ENCODE peak calls at places on chromosomes 6 and 20, in five cellular contexts. S is psoas muscle, Q is lower lobe of right lung, Y is fibroblast of lung, V is K562. Z is an unnamed sample.

GRCh38 chr20:63695419-63696310 is 787 bp upstream of the TNFRSF6B start:
- DNase-seq in S (peak), Q (no peak), Y (no peak), V (no peak), Z (no peak)

GRCh38 chr20:21640556-21640955 is 64.9 kb upstream of the PAX1 start:
- DNase-seq in S (no peak), Q (no peak), Y (no peak), V (no peak), Z (no peak)

GRCh38 chr6:10511477-10511876 is 9.7 kb upstream of the GCNT2 start:
- DNase-seq in S (no peak), Q (no peak), Y (peak), V (no peak), Z (peak)

GRCh38 chr6:1797801-1798200 is 188.1 kb downstream of the FOXC1 start:
- DNase-seq in S (no peak), Q (no peak), Y (peak), V (no peak), Z (peak)

GRCh38 chr6:106939208-106939607 is 35.3 kb downstream of the CD24 start:
- DNase-seq in S (no peak), Q (no peak), Y (no peak), V (no peak), Z (no peak)

GRCh38 chr6:15642276-15642675 is 20.6 kb downstream of the DTNBP1 start:
- DNase-seq in S (no peak), Q (no peak), Y (no peak), V (no peak), Z (no peak)

GRCh38 chr6:7878401-7878964 is 32.1 kb downstream of the TXNDC5 start:
- DNase-seq in S (no peak), Q (no peak), Y (no peak), V (no peak), Z (no peak)

GRCh38 chr20:5000263-5001173 is 792 bp downstream of the SLC23A2 start:
- DNase-seq in S (peak), Q (peak), Y (no peak), V (peak), Z (no peak)

GRCh38 chr20:23659989-23660837 is 22.5 kb upstream of the CST3 start:
- DNase-seq in S (no peak), Q (no peak), Y (no peak), V (no peak), Z (peak)

GRCh38 chr6:152089992-152090391 is 282.5 kb downstream of the ESR1 start:
- DNase-seq in S (peak), Q (no peak), Y (peak), V (no peak), Z (peak)

GRCh38 chr20:14453259-14453658 is 115.8 kb upstream of the FLRT3 start:
- DNase-seq in S (no peak), Q (no peak), Y (no peak), V (no peak), Z (no peak)

DNA sequence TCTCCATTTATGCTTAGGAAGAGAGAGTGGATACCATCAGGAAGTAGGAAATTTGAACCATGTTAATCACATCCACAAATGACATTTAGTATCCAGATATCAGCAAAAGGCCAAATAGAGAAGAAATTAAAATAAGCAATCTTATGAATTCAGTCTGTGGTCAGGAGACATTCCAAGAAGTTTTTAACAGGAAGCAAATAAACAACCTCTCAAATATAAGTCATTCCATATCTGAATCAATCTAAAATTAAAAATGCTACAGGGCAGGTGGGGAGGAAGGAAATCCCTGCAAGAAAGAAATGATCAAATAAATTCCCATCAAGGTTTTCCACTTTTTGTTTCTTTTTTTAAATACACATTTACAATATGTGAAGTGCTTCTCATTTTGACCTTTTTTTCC is 520.6 kb downstream of the LMBRD1 start:
- DNase-seq in S (no peak), Q (no peak), Y (no peak), V (no peak), Z (no peak)
- H3K4me3 ChIP-seq in S (no peak), Q (no peak), Y (no peak), V (no peak), Z (no peak)

GRCh38 chr20:11207749-11208502 is 534.1 kb upstream of the JAG1 start:
- DNase-seq in S (no peak), Q (no peak), Y (peak), V (no peak), Z (peak)
- TF ChIP-seq CTCF in S (no peak), Q (no peak), Y (no peak), V (no peak), Z (no peak)

GRCh38 chr6:136887899-136888298 is 34.2 kb upstream of the SLC35D3 start:
- DNase-seq in S (no peak), Q (no peak), Y (no peak), V (no peak), Z (no peak)
- H3K4me3 ChIP-seq in S (no peak), Q (no peak), Y (no peak), V (no peak), Z (no peak)

GRCh38 chr6:30424549-30424948 is 64.8 kb upstream of the HLA-E start:
- DNase-seq in S (no peak), Q (no peak), Y (no peak), V (no peak), Z (no peak)
- TF ChIP-seq CTCF in S (no peak), Q (no peak), Y (no peak), V (no peak), Z (no peak)

DNA sequence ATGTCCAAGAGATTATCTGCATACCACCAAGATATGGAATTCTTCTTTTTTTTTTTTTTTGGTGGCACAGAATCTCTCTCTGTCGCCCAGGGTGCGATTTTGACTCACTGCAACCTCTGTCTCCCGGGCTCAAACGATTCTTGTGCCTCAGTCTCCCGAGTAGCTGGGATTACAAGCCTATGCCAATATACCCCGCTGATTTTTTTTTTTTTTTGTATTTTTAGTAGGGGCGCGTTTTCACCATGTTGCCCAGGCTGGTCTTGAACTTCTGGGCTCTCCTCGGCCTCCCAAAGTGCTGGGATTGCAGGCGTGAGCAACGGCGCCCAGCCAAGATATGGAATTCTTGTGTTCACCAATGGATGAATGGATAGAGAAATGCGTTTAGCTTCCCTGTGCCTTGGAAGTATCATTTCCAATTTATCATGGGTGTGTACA is 31.0 kb downstream of the POM121L2 start:
- DNase-seq in S (no peak), Q (no peak), Y (no peak), V (no peak), Z (no peak)
- H3K4me3 ChIP-seq in S (no peak), Q (no peak), Y (peak), V (peak), Z (no peak)

GRCh38 chr6:23183846-23184245 is 614.5 kb downstream of the HDGFL1 start:
- DNase-seq in S (no peak), Q (no peak), Y (no peak), V (no peak), Z (no peak)

GRCh38 chr6:23179994-23180393 is 610.6 kb downstream of the HDGFL1 start:
- DNase-seq in S (no peak), Q (no peak), Y (no peak), V (no peak), Z (no peak)

GRCh38 chr6:23176883-23177282 is 607.5 kb downstream of the HDGFL1 start:
- DNase-seq in S (no peak), Q (no peak), Y (no peak), V (peak), Z (peak)

GRCh38 chr6:23181301-23182110 is 612.1 kb downstream of the HDGFL1 start:
- DNase-seq in S (no peak), Q (no peak), Y (no peak), V (no peak), Z (no peak)

GRCh38 chr6:23180504-23181293 is 611.3 kb downstream of the HDGFL1 start:
- DNase-seq in S (no peak), Q (peak), Y (peak), V (no peak), Z (peak)
- TF ChIP-seq CTCF in S (no peak), Q (no peak), Y (peak), V (no peak), Z (no peak)

GRCh38 chr6:4446982-4447381 is 311.6 kb upstream of the ECI2 start:
- DNase-seq in S (no peak), Q (no peak), Y (peak), V (no peak), Z (peak)
- H3K4me3 ChIP-seq in S (no peak), Q (no peak), Y (no peak), V (no peak), Z (no peak)